ENCODE peak calls at places on chromosomes 1 and 21, in four cellular contexts. W is Right ventricle myocardium superior; F is stimulated activated CD4-positive, alpha-beta T cell treated with anti-CD3 and anti-CD28 coated beads, Interleukin-1b, Interleukin-23, amount 100 ng/mL, for 24 hours; Y is body of pancreas. B is an unnamed sample.
A peak's percentile ranks its signal among the peaks of the same experiment; 100 is the strongest.

GRCh38 chr1:156852414-156852874 is 6.5 kb downstream of the INSRR start:
- DNase-seq in W (peak; percentile 91), F (no peak), Y (peak; percentile 99), B (peak; percentile 79)

GRCh38 chr1:17866451-17867029 is 111.4 kb downstream of the ACTL8 start:
- DNase-seq in W (no peak), F (no peak), Y (no peak), B (no peak)

GRCh38 chr1:160423966-160424365 is 23.6 kb downstream of the VANGL2 start:
- DNase-seq in W (no peak), F (no peak), Y (no peak), B (no peak)

GRCh38 chr21:46385846-46386725 is 62.1 kb downstream of the PCNT start:
- DNase-seq in W (no peak), F (no peak), Y (no peak), B (no peak)

GRCh38 chr1:156747737-156748669 is 3.5 kb downstream of the HDGF start:
- DNase-seq in W (peak; percentile 44), F (no peak), Y (peak; percentile 15), B (no peak)

GRCh38 chr1:15991427-15992186 is 12.4 kb upstream of the SRARP start:
- DNase-seq in W (no peak), F (no peak), Y (no peak), B (no peak)

GRCh38 chr1:150976879-150977694 is 2.5 kb upstream of the CERS2 start:
- DNase-seq in W (peak; percentile 91), F (peak; percentile 72), Y (peak; percentile 73), B (peak; percentile 92)

GRCh38 chr1:212981025-212981495 is 30.7 kb downstream of the VASH2 start:
- DNase-seq in W (peak; percentile 60), F (no peak), Y (peak; percentile 41), B (no peak)

GRCh38 chr1:87174726-87175237 is 153.9 kb upstream of the LMO4 start:
- DNase-seq in W (no peak), F (no peak), Y (no peak), B (no peak)

GRCh38 chr1:86942743-86943142 is 28.3 kb downstream of the HS2ST1 start:
- DNase-seq in W (no peak), F (no peak), Y (no peak), B (no peak)

GRCh38 chr1:45542591-45542990 is 8.0 kb upstream of the AKR1A1 start:
- DNase-seq in W (no peak), F (no peak), Y (peak; percentile 57), B (no peak)

GRCh38 chr1:239125888-239126287 is 260.5 kb upstream of the CHRM3 start:
- DNase-seq in W (no peak), F (no peak), Y (no peak), B (no peak)

GRCh38 chr21:15496896-15497295 is 232.9 kb upstream of the USP25 start:
- DNase-seq in W (no peak), F (no peak), Y (no peak), B (no peak)

B was measured in sigmoid colon.